ENCODE peak calls at places on chromosomes 4 and X, in four cellular contexts. M, J, R and O are unnamed samples.

GRCh38 chrX:25810202-25810601 is 327.9 kb upstream of the MAGEB18 start:
- DNase-seq in M (no peak), J (peak; percentile 5), R (peak; percentile 94), O (no peak)

GRCh38 chr4:40448875-40449274 is 113.7 kb downstream of the CHRNA9 start:
- DNase-seq in M (no peak), J (no peak), R (no peak), O (no peak)

GRCh38 chr4:140095694-140096482 is 58.1 kb downstream of the MAML3 start:
- DNase-seq in M (peak; percentile 44), J (peak; percentile 93), R (peak; percentile 97), O (no peak)

GRCh38 chr4:173332963-173333657 is 1.0 kb downstream of the HMGB2 start:
- DNase-seq in M (no peak), J (no peak), R (no peak), O (no peak)

GRCh38 chrX:131577999-131578734 is 34.3 kb downstream of the OR13H1 start:
- DNase-seq in M (no peak), J (no peak), R (no peak), O (no peak)

GRCh38 chr4:8238515-8239053 is 31.0 kb upstream of the HTRA3 start:
- DNase-seq in M (no peak), J (no peak), R (no peak), O (no peak)

GRCh38 chr4:168840988-168841681 is 168.9 kb downstream of the CBR4 start:
- DNase-seq in M (no peak), J (no peak), R (no peak), O (no peak)

GRCh38 chr4:82493721-82494425 is 63.5 kb downstream of the ENOPH1 start:
- DNase-seq in M (no peak), J (no peak), R (no peak), O (peak; percentile 44)

GRCh38 chrX:68994135-68994882 is 165.5 kb downstream of the EFNB1 start:
- DNase-seq in M (no peak), J (no peak), R (no peak), O (no peak)

GRCh38 chrX:26653050-26653449 is 437.1 kb downstream of the MAGEB5 start:
- DNase-seq in M (no peak), J (peak; percentile 1), R (no peak), O (no peak)

GRCh38 chrX:145881175-145881867 is 63.7 kb downstream of the SLITRK2 start:
- DNase-seq in M (no peak), J (no peak), R (no peak), O (no peak)

GRCh38 chr4:6104541-6105130 is 86.4 kb upstream of the C4orf50 start:
- DNase-seq in M (no peak), J (no peak), R (no peak), O (no peak)

GRCh38 chr4:85776091-85776490 is 301.1 kb downstream of the ARHGAP24 start:
- DNase-seq in M (no peak), J (no peak), R (no peak), O (no peak)

GRCh38 chrX:1358793-1359476 is 22.4 kb downstream of the IL3RA start:
- DNase-seq in M (no peak), J (no peak), R (no peak), O (no peak)

GRCh38 chr4:21900211-21900610 is 48.4 kb downstream of the KCNIP4 start:
- DNase-seq in M (no peak), J (no peak), R (no peak), O (no peak)

GRCh38 chrX:70825366-70825765 is 83.1 kb downstream of the TEX11 start:
- DNase-seq in M (no peak), J (no peak), R (no peak), O (no peak)

GRCh38 chr4:153785830-153786721 is 2.8 kb downstream of the SFRP2 start:
- DNase-seq in M (no peak), J (peak; percentile 51), R (peak; percentile 55), O (no peak)

GRCh38 chr4:4402966-4403365 is 16.1 kb downstream of the NSG1 start:
- DNase-seq in M (no peak), J (no peak), R (no peak), O (peak; percentile 37)

GRCh38 chrX:71870337-71871098 is 40.1 kb upstream of the NHSL2 start:
- DNase-seq in M (no peak), J (peak; percentile 14), R (no peak), O (no peak)
- TF ChIP-seq CTCF in M (no peak), J (peak; percentile 37), R (peak; percentile 20), O (peak; percentile 15)

GRCh38 chrX:139094671-139095592 is 383.4 kb upstream of the FGF13 start:
- DNase-seq in M (no peak), J (no peak), R (no peak), O (no peak)
- H3K27me3 ChIP-seq in M (no peaks in the 10 kb centered on the region), J (no peaks in the 10 kb centered on the region), R (no peaks in the 10 kb centered on the region), O (no peaks in the 10 kb centered on the region)

GRCh38 chr4:126715067-126715466 is 917.7 kb upstream of the INTU start:
- DNase-seq in M (no peak), J (no peak), R (no peak), O (no peak)
- TF ChIP-seq CTCF in M (no peak), J (no peak), R (no peak), O (no peak)

GRCh38 chr4:1554246-1554875 is 129.8 kb downstream of the FAM53A start:
- DNase-seq in M (no peak), J (no peak), R (no peak), O (no peak)
- H3K27me3 ChIP-seq in M (peaks cover 8% of the 10 kb centered on the region), J (peaks cover 6% of the 10 kb centered on the region), R (no peaks in the 10 kb centered on the region), O (peaks cover 15% of the 10 kb centered on the region)

GRCh38 chrX:14964500-14964899 is 91.3 kb downstream of the MOSPD2 start:
- DNase-seq in M (no peak), J (peak; percentile 3), R (peak; percentile 11), O (no peak)
- TF ChIP-seq CTCF in M (no peak), J (no peak), R (peak; percentile 17), O (peak; percentile 22)

GRCh38 chrX:88613338-88613737 is 133.7 kb upstream of the CPXCR1 start:
- DNase-seq in M (no peak), J (peak; percentile 12), R (no peak), O (no peak)
- H3K27me3 ChIP-seq in M (no peaks in the 10 kb centered on the region), J (no peaks in the 10 kb centered on the region), R (no peaks in the 10 kb centered on the region), O (no peaks in the 10 kb centered on the region)

GRCh38 chr4:24440765-24441164 is 143.6 kb downstream of the DHX15 start:
- DNase-seq in M (no peak), J (no peak), R (no peak), O (no peak)

DNA sequence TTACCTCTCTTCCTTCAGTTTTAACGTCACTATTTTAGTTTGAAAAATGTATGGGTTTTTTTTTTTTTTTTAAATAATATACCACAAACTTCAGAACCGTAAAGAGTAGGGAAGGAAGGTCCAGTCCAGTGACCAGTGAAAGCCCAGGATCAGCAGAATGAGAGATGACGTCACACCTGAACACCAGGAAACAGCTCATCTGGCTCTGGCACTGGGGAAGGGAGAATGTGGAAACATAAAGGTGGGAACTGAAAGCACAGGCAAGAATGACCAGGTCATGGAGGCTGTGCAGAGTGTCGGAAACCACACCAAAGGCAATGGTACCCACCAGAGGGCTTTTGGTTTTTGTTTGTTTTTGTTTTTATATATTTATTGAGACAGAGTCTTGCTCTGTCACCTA is 141.2 kb downstream of the DHX15 start:
- DNase-seq in M (no peak), J (no peak), R (no peak), O (no peak)
- TF ChIP-seq CTCF in M (no peak), J (no peak), R (no peak), O (no peak)

DNA sequence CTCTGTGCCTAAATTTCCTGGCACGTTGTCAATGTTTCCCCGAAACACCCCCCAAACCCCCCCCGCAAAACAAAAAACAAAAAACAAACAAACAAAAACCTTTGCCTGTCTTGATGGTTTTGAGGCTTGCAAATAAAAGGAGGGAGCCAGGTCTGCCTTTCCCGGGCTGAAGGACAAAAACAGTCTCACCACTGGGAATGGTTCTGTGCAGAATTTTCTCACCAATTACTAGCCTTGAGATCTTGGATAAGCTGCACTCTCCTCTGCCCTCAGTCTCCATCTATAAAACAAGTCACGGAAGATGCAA is 15.5 kb downstream of the NKX3-2 start:
- DNase-seq in M (no peak), J (no peak), R (no peak), O (no peak)
- H3K27me3 ChIP-seq in M (peaks cover 95% of the 10 kb centered on the region), J (no peaks in the 10 kb centered on the region), R (peaks cover 75% of the 10 kb centered on the region), O (peaks cover 72% of the 10 kb centered on the region)

DNA sequence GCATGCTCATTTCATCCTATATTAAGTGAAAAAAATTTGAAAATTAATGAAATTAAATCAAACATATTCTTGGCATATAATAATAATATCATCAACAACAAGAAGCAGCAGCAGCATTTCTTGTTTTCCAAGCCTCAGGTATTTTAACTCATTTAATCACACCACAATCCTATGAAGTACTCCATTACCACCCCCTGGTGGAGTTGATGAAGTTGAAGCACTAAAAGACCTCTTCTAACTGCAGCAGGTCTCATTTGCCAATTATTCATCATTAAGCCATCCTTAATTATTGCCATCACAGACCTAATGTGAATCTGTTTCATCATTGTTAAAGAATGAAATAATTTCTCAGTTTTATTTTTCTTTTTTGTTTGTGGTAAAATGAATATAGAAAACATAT is 801.4 kb upstream of the GRID2 start:
- DNase-seq in M (no peak), J (no peak), R (no peak), O (no peak)
- TF ChIP-seq CTCF in M (no peak), J (no peak), R (no peak), O (no peak)

GRCh38 chr4:182495986-182496385 is 252.8 kb downstream of the TENM3 start:
- DNase-seq in M (no peak), J (no peak), R (no peak), O (no peak)
- H3K27me3 ChIP-seq in M (no peaks in the 10 kb centered on the region), J (no peaks in the 10 kb centered on the region), R (no peaks in the 10 kb centered on the region), O (no peaks in the 10 kb centered on the region)